ENCODE peak calls at places on chromosomes 1 and 21, in ten cellular contexts. One of them, this sample, is unnamed.

GRCh38 chr1:73839922-73840321 is 358.1 kb downstream of the LRRIQ3 start:
- DNase-seq in HFF-Myc: no peak
- DNase-seq in aorta: no peak
- DNase-seq in sciatic nerve: no peak
- DNase-seq in epithelial cell of esophagus: peak; percentile 47
- DNase-seq in tibial artery: no peak
- DNase-seq in astrocyte: no peak
- DNase-seq in A549: peak; percentile 6
- DNase-seq in AG09309: no peak
- DNase-seq in T follicular helper cell: no peak
- DNase-seq in this sample: no peak

GRCh38 chr1:59016390-59016789 is 232.5 kb upstream of the JUN start:
- DNase-seq in HFF-Myc: no peak
- DNase-seq in aorta: no peak
- DNase-seq in sciatic nerve: no peak
- DNase-seq in epithelial cell of esophagus: peak; percentile 33
- DNase-seq in tibial artery: no peak
- DNase-seq in astrocyte: no peak
- DNase-seq in A549: no peak
- DNase-seq in AG09309: no peak
- DNase-seq in T follicular helper cell: no peak
- DNase-seq in this sample: no peak

GRCh38 chr1:234659538-234659937 is 49.6 kb upstream of the IRF2BP2 start:
- DNase-seq in HFF-Myc: peak; percentile 25
- DNase-seq in aorta: no peak
- DNase-seq in sciatic nerve: no peak
- DNase-seq in epithelial cell of esophagus: peak; percentile 90
- DNase-seq in tibial artery: no peak
- DNase-seq in astrocyte: peak; percentile 72
- DNase-seq in A549: peak; percentile 83
- DNase-seq in AG09309: no peak
- DNase-seq in T follicular helper cell: no peak
- DNase-seq in this sample: peak; percentile 85

GRCh38 chr1:55164906-55165305 is 50.3 kb downstream of the USP24 start:
- DNase-seq in HFF-Myc: no peak
- DNase-seq in aorta: no peak
- DNase-seq in sciatic nerve: no peak
- DNase-seq in epithelial cell of esophagus: peak; percentile 10
- DNase-seq in tibial artery: no peak
- DNase-seq in astrocyte: peak; percentile 2
- DNase-seq in A549: no peak
- DNase-seq in AG09309: no peak
- DNase-seq in T follicular helper cell: no peak
- DNase-seq in this sample: no peak

GRCh38 chr1:116737020-116737854 is 17.0 kb upstream of the CD2 start:
- DNase-seq in HFF-Myc: peak; percentile 36
- DNase-seq in aorta: peak; percentile 65
- DNase-seq in sciatic nerve: no peak
- DNase-seq in epithelial cell of esophagus: peak; percentile 78
- DNase-seq in tibial artery: peak; percentile 32
- DNase-seq in astrocyte: peak; percentile 35
- DNase-seq in A549: peak; percentile 29
- DNase-seq in AG09309: peak; percentile 13
- DNase-seq in T follicular helper cell: peak; percentile 63
- DNase-seq in this sample: peak; percentile 34

GRCh38 chr1:116166011-116166571 is 54.9 kb downstream of the MAB21L3 start:
- DNase-seq in HFF-Myc: no peak
- DNase-seq in aorta: no peak
- DNase-seq in sciatic nerve: no peak
- DNase-seq in epithelial cell of esophagus: no peak
- DNase-seq in tibial artery: peak; percentile 35
- DNase-seq in astrocyte: no peak
- DNase-seq in A549: no peak
- DNase-seq in AG09309: no peak
- DNase-seq in T follicular helper cell: no peak
- DNase-seq in this sample: no peak

GRCh38 chr1:164320780-164321683 is 238.0 kb upstream of the PBX1 start:
- DNase-seq in HFF-Myc: no peak
- DNase-seq in aorta: peak; percentile 44
- DNase-seq in sciatic nerve: no peak
- DNase-seq in epithelial cell of esophagus: peak; percentile 15
- DNase-seq in tibial artery: no peak
- DNase-seq in astrocyte: peak; percentile 14
- DNase-seq in A549: no peak
- DNase-seq in AG09309: no peak
- DNase-seq in T follicular helper cell: no peak
- DNase-seq in this sample: no peak

GRCh38 chr21:34024382-34024693 is 49.0 kb upstream of the MRPS6 start:
- DNase-seq in HFF-Myc: no peak
- DNase-seq in aorta: no peak
- DNase-seq in sciatic nerve: no peak
- DNase-seq in epithelial cell of esophagus: no peak
- DNase-seq in tibial artery: no peak
- DNase-seq in astrocyte: no peak
- DNase-seq in A549: no peak
- DNase-seq in AG09309: no peak
- DNase-seq in T follicular helper cell: no peak
- DNase-seq in this sample: no peak

GRCh38 chr21:28445081-28445830 is 547.4 kb downstream of the LTN1 start:
- DNase-seq in HFF-Myc: no peak
- DNase-seq in aorta: no peak
- DNase-seq in sciatic nerve: no peak
- DNase-seq in epithelial cell of esophagus: peak; percentile 58
- DNase-seq in tibial artery: no peak
- DNase-seq in astrocyte: peak; percentile 72
- DNase-seq in A549: no peak
- DNase-seq in AG09309: peak; percentile 98
- DNase-seq in T follicular helper cell: no peak
- DNase-seq in this sample: peak; percentile 78